ENCODE peak calls at places on chromosomes 7 and 10, in six cellular contexts. E, A, V, Q, B and C are unnamed samples.

GRCh38 chr10:15333909-15334649 is 37.0 kb downstream of the FAM171A1 start:
- DNase-seq in Q (peak; percentile 33), A (no peak), V (no peak), B (no peak), E (no peak), C (peak; percentile 76)

GRCh38 chr7:40876604-40877003 is 741.8 kb downstream of the SUGCT start:
- DNase-seq in Q (no peak), A (no peak), B (no peak), V (no peak), E (no peak), C (no peak)

GRCh38 chr10:111113961-111114830 is 37.4 kb downstream of the ADRA2A start:
- DNase-seq in B (peak; percentile 6), Q (no peak), V (no peak), A (no peak), E (no peak), C (no peak)

GRCh38 chr7:43757073-43757720 is 1.3 kb upstream of the BLVRA start:
- DNase-seq in Q (no peak), A (no peak), E (no peak), B (no peak), V (no peak), C (no peak)

GRCh38 chr7:78095549-78095948 is 297.0 kb downstream of the PHTF2 start:
- DNase-seq in B (peak; percentile 82), E (no peak), A (no peak), Q (no peak), V (no peak), C (no peak)

GRCh38 chr7:72446131-72446530 is 34.0 kb upstream of the CALN1 start:
- DNase-seq in E (no peak), A (no peak), V (no peak), B (no peak), Q (no peak), C (no peak)

GRCh38 chr10:7788640-7789335 is 811 bp downstream of the ATP5F1C start:
- DNase-seq in Q (peak; percentile 34), B (no peak), E (no peak), A (peak; percentile 12), V (peak; percentile 27), C (no peak)

GRCh38 chr7:151051108-151051507 is 2.8 kb downstream of the ASIC3 start:
- DNase-seq in A (no peak), B (peak; percentile 46), E (no peak), V (no peak), Q (no peak), C (no peak)

GRCh38 chr10:5609952-5610616 is 56.3 kb downstream of the ASB13 start:
- DNase-seq in E (no peak), A (peak; percentile 68), Q (no peak), V (peak; percentile 75), B (no peak), C (no peak)

GRCh38 chr7:2520131-2520807 is 695 bp downstream of the LFNG start:
- DNase-seq in V (peak; percentile 13), E (no peak), B (no peak), Q (peak; percentile 90), A (peak; percentile 71), C (no peak)

GRCh38 chr7:35704261-35704660 is 9.3 kb upstream of the HERPUD2 start:
- DNase-seq in B (no peak), Q (no peak), E (no peak), A (no peak), V (no peak), C (no peak)

GRCh38 chr7:135160098-135160857 is 10.2 kb downstream of the CYREN start:
- DNase-seq in B (peak; percentile 41), Q (no peak), E (no peak), V (no peak), A (no peak), C (no peak)

GRCh38 chr7:135716677-135717238 is 11.2 kb downstream of the SLC13A4 start:
- DNase-seq in V (peak; percentile 85), Q (peak; percentile 57), B (peak; percentile 56), A (peak; percentile 25), E (no peak), C (peak; percentile 42)

GRCh38 chr10:51698473-51699063 is 827 bp downstream of the CSTF2T start:
- DNase-seq in A (no peak), Q (no peak), V (no peak), B (no peak), E (no peak), C (no peak)

GRCh38 chr10:19117419-19117818 is 68.8 kb downstream of the MALRD1 start:
- DNase-seq in A (no peak), E (no peak), V (no peak), Q (no peak), B (no peak), C (no peak)

GRCh38 chr10:98170249-98171117 is 36.0 kb downstream of the R3HCC1L start:
- DNase-seq in A (peak; percentile 27), Q (peak; percentile 43), V (peak; percentile 69), B (peak; percentile 38), E (no peak), C (peak; percentile 20)

GRCh38 chr10:98172073-98172472 is 37.6 kb downstream of the R3HCC1L start:
- DNase-seq in A (no peak), E (peak; percentile 66), B (no peak), Q (no peak), V (no peak), C (no peak)

GRCh38 chr10:98172495-98172894 is 38.0 kb downstream of the R3HCC1L start:
- DNase-seq in B (no peak), A (no peak), Q (no peak), V (no peak), E (no peak), C (no peak)

GRCh38 chr10:98169379-98169778 is 34.9 kb downstream of the R3HCC1L start:
- DNase-seq in A (no peak), E (no peak), B (no peak), V (no peak), Q (no peak), C (no peak)

GRCh38 chr10:98173258-98173657 is 38.8 kb downstream of the R3HCC1L start:
- DNase-seq in A (no peak), E (no peak), Q (no peak), V (no peak), B (no peak), C (no peak)
- H3K27ac ChIP-seq in A (no peak overlapping the region), E (no peak overlapping the region), Q (no peak overlapping the region), V (no peak overlapping the region), B (no peak overlapping the region), C (no peak overlapping the region)

GRCh38 chr10:96967847-96968246 is 135.7 kb downstream of the LCOR start:
- DNase-seq in A (no peak), B (no peak), Q (no peak), V (peak; percentile 12), E (no peak), C (peak; percentile 16)

GRCh38 chr10:96968682-96969423 is 136.8 kb downstream of the LCOR start:
- DNase-seq in B (no peak), E (no peak), V (no peak), Q (no peak), A (no peak), C (no peak)

GRCh38 chr10:96959733-96960132 is 127.6 kb downstream of the LCOR start:
- DNase-seq in A (no peak), V (no peak), E (no peak), B (no peak), Q (no peak), C (no peak)

GRCh38 chr10:96960872-96961271 is 128.8 kb downstream of the LCOR start:
- DNase-seq in Q (no peak), A (no peak), B (no peak), E (no peak), V (no peak), C (no peak)

DNA sequence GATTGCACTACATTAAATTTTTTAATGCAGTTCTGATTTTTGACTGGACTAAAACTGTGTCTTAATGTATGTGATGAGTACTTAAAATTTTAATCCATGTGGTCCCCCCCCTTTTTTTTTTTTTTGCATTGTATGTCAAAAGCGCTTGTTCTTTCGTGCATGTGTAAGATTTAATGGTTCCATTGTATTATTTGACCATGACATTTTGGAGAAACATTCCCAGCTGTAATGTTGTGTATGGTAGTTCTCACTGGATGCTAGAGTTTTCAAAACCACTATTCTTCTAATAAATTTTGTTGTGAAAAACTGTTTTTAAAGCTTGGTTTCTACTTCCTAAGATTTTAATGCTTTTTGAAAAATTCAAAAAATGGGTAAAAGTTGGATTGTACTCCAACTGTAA is 132.0 kb downstream of the LCOR start:
- DNase-seq in A (no peak), E (no peak), Q (no peak), B (no peak), V (no peak), C (no peak)
- H3K27ac ChIP-seq in A (no peak overlapping the region), E (no peak overlapping the region), Q (no peak overlapping the region), B (no peak overlapping the region), V (no peak overlapping the region), C (no peak overlapping the region)

GRCh38 chr10:2674451-2674850 is 392.9 kb upstream of the PFKP start:
- DNase-seq in V (no peak), E (no peak), Q (no peak), B (no peak), A (no peak), C (no peak)
- H3K27ac ChIP-seq in V (no peak overlapping the region), E (no peak overlapping the region), Q (no peak overlapping the region), B (no peak overlapping the region), A (no peak overlapping the region), C (no peak overlapping the region)

DNA sequence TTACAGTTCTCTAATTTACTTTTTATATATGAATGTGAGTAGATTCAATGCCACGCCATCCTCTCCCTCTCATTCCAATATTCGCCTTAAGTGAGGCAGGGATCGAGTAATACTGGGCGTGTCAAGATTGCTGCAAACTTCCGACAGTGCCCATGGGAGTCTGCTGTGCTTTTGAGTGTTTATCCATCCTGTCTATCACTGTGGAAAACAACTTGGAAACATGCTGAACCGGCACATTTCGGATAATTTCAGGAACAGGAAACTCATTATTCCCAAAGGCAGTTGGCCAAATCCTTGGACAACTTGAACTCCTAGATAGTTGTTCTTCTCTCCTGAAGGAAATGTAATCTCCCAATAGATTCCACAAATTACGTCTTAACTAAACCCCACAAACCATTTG is 28.5 kb downstream of the PIP4K2A start:
- DNase-seq in V (no peak), A (no peak), Q (no peak), E (no peak), B (no peak), C (no peak)
- H3K27ac ChIP-seq in V (no peak overlapping the region), A (no peak overlapping the region), Q (no peak overlapping the region), E (no peak overlapping the region), B (no peak overlapping the region), C (no peak overlapping the region)